ENCODE peak calls at places on chromosomes 13 and 19, in ten cellular contexts. G, Z, Q, E, U, J, A, I, H and L are unnamed samples.

GRCh38 chr19:47049307-47049700 is 880 bp upstream of the TMEM160 start:
- DNase-seq in E (no peak), G (no peak), Q (no peak), H (peak; percentile 44), A (no peak), Z (no peak), J (no peak), I (peak; percentile 29), U (no peak), L (no peak)

GRCh38 chr13:75437582-75438318 is 44.2 kb downstream of the TBC1D4 start:
- DNase-seq in U (no peak), G (no peak), Z (no peak), A (no peak), E (no peak), I (no peak), Q (no peak), H (peak; percentile 35), J (no peak), L (no peak)

GRCh38 chr13:19890030-19890429 is 26.6 kb upstream of the ZMYM5 start:
- DNase-seq in Q (no peak), I (peak; percentile 80), J (no peak), E (no peak), G (no peak), H (no peak), U (no peak), A (no peak), Z (no peak), L (no peak)

GRCh38 chr13:99256709-99257108 is 1.5 kb downstream of the GPR18 start:
- DNase-seq in H (peak; percentile 58), Q (no peak), G (no peak), Z (no peak), I (no peak), E (no peak), U (no peak), J (no peak), A (no peak), L (no peak)

GRCh38 chr13:46663644-46664043 is 110.7 kb downstream of the LRCH1 start:
- DNase-seq in I (no peak), Q (no peak), U (no peak), A (no peak), Z (no peak), G (no peak), H (no peak), J (no peak), E (no peak), L (no peak)

GRCh38 chr19:58268344-58268743 is 10.4 kb upstream of the ZNF8 start:
- DNase-seq in I (no peak), J (no peak), Z (no peak), A (no peak), U (no peak), H (no peak), E (no peak), G (no peak), Q (no peak), L (no peak)

GRCh38 chr19:52492201-52492960 is 35.1 kb upstream of the ZNF808 start:
- DNase-seq in I (peak; percentile 46), Z (no peak), U (no peak), G (peak; percentile 20), J (no peak), E (no peak), A (no peak), Q (no peak), H (no peak), L (no peak)

GRCh38 chr19:47719047-47719885 is 6.0 kb downstream of the EHD2 start:
- DNase-seq in U (peak; percentile 79), Q (peak; percentile 60), A (peak; percentile 99), J (peak; percentile 79), G (peak; percentile 93), I (peak; percentile 47), E (peak; percentile 84), H (peak; percentile 99), Z (peak; percentile 91), L (peak; percentile 79)

GRCh38 chr19:7778081-7778480 is 15.0 kb downstream of the CLEC4M start:
- DNase-seq in A (no peak), U (peak; percentile 15), J (no peak), H (no peak), Z (no peak), G (no peak), I (no peak), Q (no peak), E (no peak), L (no peak)

GRCh38 chr19:38667552-38668205 is 20.2 kb downstream of the ACTN4 start:
- DNase-seq in J (no peak), H (peak; percentile 95), E (no peak), I (no peak), A (no peak), Z (no peak), U (no peak), G (no peak), Q (no peak), L (no peak)

GRCh38 chr13:83503424-83503823 is 378.9 kb downstream of the SLITRK1 start:
- DNase-seq in H (peak; percentile 7), I (no peak), U (no peak), A (no peak), G (no peak), Z (no peak), Q (no peak), J (no peak), E (no peak), L (no peak)

GRCh38 chr13:107809125-107809524 is 406.2 kb downstream of the LIG4 start:
- DNase-seq in Z (no peak), E (no peak), A (no peak), Q (no peak), J (no peak), H (peak; percentile 52), I (no peak), U (no peak), G (no peak), L (no peak)

DNA sequence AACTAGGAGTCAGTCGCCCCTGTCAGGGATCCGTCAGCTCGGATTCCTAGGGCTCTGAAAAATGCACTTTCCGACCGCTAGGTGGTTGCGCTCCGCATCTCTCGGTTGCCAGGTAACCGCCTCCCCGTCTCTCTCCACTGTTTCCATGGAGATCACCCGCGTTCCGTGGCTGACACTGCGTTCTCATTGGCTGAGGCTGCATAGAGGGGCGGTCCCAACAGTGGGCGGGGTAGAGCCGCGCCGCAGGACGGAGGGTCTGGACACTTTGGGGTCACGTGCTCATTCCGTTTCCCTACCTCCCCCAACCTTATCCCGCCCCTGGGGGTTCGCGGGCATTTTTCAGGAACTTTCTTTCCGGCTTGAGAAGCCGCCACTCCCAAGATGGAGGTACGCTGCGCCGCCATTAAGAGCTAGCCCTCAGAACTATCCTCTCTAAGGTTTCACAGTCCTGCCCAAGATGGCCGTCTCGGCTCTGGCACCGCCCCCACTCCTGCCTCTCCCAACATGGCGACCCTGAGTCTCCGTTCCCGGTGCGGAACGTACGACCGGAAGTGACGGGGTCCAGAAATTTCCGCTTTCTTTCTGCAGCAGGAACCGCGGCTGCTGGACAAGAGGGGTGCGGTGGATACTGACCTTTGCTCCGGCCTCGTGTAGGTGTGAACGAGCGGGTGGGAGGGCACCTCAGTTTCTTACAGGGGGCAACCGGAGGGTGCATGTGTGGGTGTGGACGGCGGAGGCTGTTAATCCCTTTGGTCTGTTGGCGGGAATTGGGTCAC is at the start of the genes ODAD3 and PRKCSH:
- DNase-seq in E (peak; percentile 99), J (peak; percentile 91), Z (peak; percentile 99), Q (peak; percentile 99), I (peak; percentile 100), G (peak; percentile 99), A (peak; percentile 100), H (peak; percentile 100), U (peak; percentile 100), L (peak; percentile 99)
- TF ChIP-seq POLR2A in E (no peak), J (peak; percentile 75), Z (peak; percentile 53), Q (no peak), I (no peak), G (peak; percentile 17), A (peak; percentile 37), H (no peak), U (no peak), L (no peak)

GRCh38 chr13:26019881-26020535 is 31.8 kb downstream of the SHISA2 start:
- DNase-seq in U (no peak), A (no peak), I (no peak), H (peak; percentile 63), G (no peak), E (no peak), J (no peak), Z (no peak), Q (no peak), L (no peak)

GRCh38 chr13:26015276-26015934 is 36.4 kb downstream of the SHISA2 start:
- DNase-seq in J (no peak), Q (no peak), I (no peak), E (no peak), U (no peak), Z (no peak), A (no peak), H (no peak), G (no peak), L (no peak)

GRCh38 chr13:26019241-26019640 is 32.6 kb downstream of the SHISA2 start:
- DNase-seq in J (no peak), I (no peak), A (no peak), Q (no peak), G (no peak), H (no peak), Z (no peak), U (no peak), E (no peak), L (no peak)

GRCh38 chr13:26017932-26018690 is 33.7 kb downstream of the SHISA2 start:
- DNase-seq in Z (no peak), E (no peak), G (no peak), I (no peak), U (no peak), Q (no peak), H (no peak), A (no peak), J (no peak), L (no peak)

GRCh38 chr13:26017196-26017921 is 34.5 kb downstream of the SHISA2 start:
- DNase-seq in U (peak; percentile 20), I (peak; percentile 80), J (no peak), Z (peak; percentile 39), Q (peak; percentile 70), H (no peak), E (no peak), A (no peak), G (no peak), L (no peak)
- H3K27ac ChIP-seq in U (no peak overlapping the region), I (peak overlapping the region; percentile 92), J (no peak overlapping the region), Z (no peak overlapping the region), Q (peak overlapping the region; percentile 82), H (no peak overlapping the region), E (no peak overlapping the region), A (no peak overlapping the region), G (no peak overlapping the region), L (no peak overlapping the region)

DNA sequence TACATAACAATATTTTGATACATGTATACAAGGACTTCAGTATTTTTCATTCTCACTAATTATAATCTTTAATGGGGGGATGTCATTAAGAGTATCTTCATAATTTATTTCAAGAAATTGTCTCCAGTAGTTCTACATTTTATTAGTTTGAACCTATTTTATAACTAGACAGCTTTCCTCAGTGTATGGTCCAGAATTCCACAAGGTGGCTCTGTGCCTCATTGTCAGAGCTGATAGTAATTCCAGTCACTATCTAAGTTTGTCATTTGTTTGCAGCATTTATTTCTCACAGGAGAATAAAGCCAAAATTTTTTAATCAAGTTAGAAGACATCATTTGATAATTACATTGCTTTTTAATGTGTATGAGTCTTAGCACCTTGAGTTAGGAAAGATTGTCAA is 1633.0 kb upstream of the PCDH20 start:
- DNase-seq in Q (no peak), G (no peak), U (no peak), E (no peak), Z (no peak), I (no peak), H (peak; percentile 16), A (no peak), J (no peak), L (no peak)
- TF ChIP-seq CTCF in Q (no peak), G (no peak), U (no peak), E (no peak), Z (no peak), I (no peak), H (peak; percentile 26), A (no peak), J (no peak), L (no peak)

GRCh38 chr19:54462072-54462712 is 1.4 kb downstream of the LENG9 start:
- DNase-seq in E (no peak), I (no peak), U (peak; percentile 72), Z (no peak), G (no peak), H (no peak), A (peak; percentile 71), Q (peak; percentile 50), J (no peak), L (no peak)
- TF ChIP-seq POLR2A in E (no peak), I (no peak), U (no peak), Z (no peak), G (no peak), H (no peak), A (no peak), Q (no peak), J (peak; percentile 18), L (no peak)